ENCODE peak calls at places on chromosome 3, in eight cellular contexts. C, A, R, N, P, L, Q and I are unnamed samples.

GRCh38 chr3:30256474-30256873 is 349.9 kb upstream of the TGFBR2 start:
- DNase-seq in P (no peak), R (no peak), A (no peak), C (no peak), L (no peak), Q (no peak), N (peak; percentile 65), I (no peak)

GRCh38 chr3:26068890-26069289 is 279.0 kb downstream of the OXSM start:
- DNase-seq in Q (no peak), N (no peak), P (no peak), L (no peak), A (no peak), R (no peak), C (no peak), I (no peak)

GRCh38 chr3:158420654-158421396 is 150.2 kb upstream of the MLF1 start:
- DNase-seq in R (peak; percentile 17), A (no peak), P (no peak), N (peak; percentile 50), L (peak; percentile 38), Q (peak; percentile 48), C (no peak), I (no peak)

GRCh38 chr3:183185696-183186095 is 23.2 kb upstream of the LAMP3 start:
- DNase-seq in N (peak; percentile 86), Q (peak; percentile 93), R (no peak), C (no peak), P (no peak), L (peak; percentile 88), A (no peak), I (peak; percentile 53)

GRCh38 chr3:81490541-81491288 is 270.7 kb downstream of the GBE1 start:
- DNase-seq in L (peak; percentile 83), A (peak; percentile 94), R (peak; percentile 74), Q (peak; percentile 78), N (peak; percentile 78), C (no peak), P (peak; percentile 3), I (peak; percentile 41)

GRCh38 chr3:113825090-113825489 is 13.5 kb upstream of the GRAMD1C start:
- DNase-seq in Q (peak; percentile 26), L (no peak), P (no peak), C (no peak), A (no peak), R (no peak), N (peak; percentile 9), I (no peak)

GRCh38 chr3:184540777-184541681 is 20.6 kb upstream of the EPHB3 start:
- DNase-seq in R (peak; percentile 71), P (no peak), C (no peak), Q (peak; percentile 24), N (peak; percentile 30), A (peak; percentile 85), L (peak; percentile 18), I (no peak)

GRCh38 chr3:187809979-187810568 is 64.8 kb upstream of the BCL6 start:
- DNase-seq in P (no peak), C (no peak), A (no peak), Q (no peak), N (no peak), L (no peak), R (no peak), I (no peak)

GRCh38 chr3:168817177-168817576 is 721.5 kb upstream of the GOLIM4 start:
- DNase-seq in P (no peak), L (no peak), R (no peak), A (no peak), C (no peak), N (no peak), Q (no peak), I (no peak)

GRCh38 chr3:2923390-2923789 is 186.8 kb downstream of the IL5RA start:
- DNase-seq in R (no peak), L (no peak), N (no peak), P (no peak), Q (no peak), A (no peak), C (no peak), I (no peak)